ENCODE peak calls at places on chromosomes 2 and 18, in ten cellular contexts. C, Q, O, D, E, A, B, P, K and X are unnamed samples. For H3K4me1, the result is how much of the 10 kb centered on the place peaks cover.

GRCh38 chr2:220143336-220143735 is 515.9 kb downstream of the SLC4A3 start:
- DNase-seq in O (peak), E (no peak), Q (no peak), C (peak), K (no peak), D (no peak), A (no peak), B (no peak), P (peak), X (no peak)

GRCh38 chr2:132439703-132440398 is 23.2 kb downstream of the GPR39 start:
- DNase-seq in Q (no peak), K (no peak), B (peak), A (no peak), E (peak), O (no peak), C (peak), D (no peak), P (no peak), X (no peak)

GRCh38 chr2:137963535-137964065 is 673 bp upstream of the HNMT start:
- DNase-seq in O (no peak), D (no peak), P (no peak), E (no peak), A (no peak), K (no peak), B (no peak), C (no peak), Q (no peak), X (no peak)

GRCh38 chr2:6966541-6966940 is 49.3 kb downstream of the RNF144A start:
- DNase-seq in B (no peak), C (no peak), D (no peak), O (no peak), P (no peak), E (no peak), A (no peak), K (no peak), Q (no peak), X (no peak)

GRCh38 chr18:47283476-47283875 is 32.0 kb upstream of the SKOR2 start:
- DNase-seq in O (no peak), E (peak), D (no peak), P (peak), A (no peak), B (peak), C (peak), K (no peak), Q (peak), X (no peak)

GRCh38 chr18:65628390-65628789 is 122.4 kb upstream of the CDH7 start:
- DNase-seq in P (no peak), Q (no peak), C (no peak), K (no peak), O (no peak), D (no peak), A (no peak), E (no peak), B (no peak), X (no peak)

GRCh38 chr2:206084468-206084869 is 1.5 kb downstream of the INO80D start:
- DNase-seq in E (peak), A (no peak), P (peak), O (peak), Q (peak), C (peak), K (peak), B (peak), D (peak), X (no peak)

GRCh38 chr2:19365126-19365525 is 6.7 kb upstream of the OSR1 start:
- DNase-seq in P (no peak), D (no peak), B (no peak), E (no peak), Q (no peak), A (no peak), C (no peak), K (no peak), O (no peak), X (no peak)

GRCh38 chr2:171478345-171478744 is 43.9 kb upstream of the CYBRD1 start:
- DNase-seq in D (no peak), Q (no peak), K (no peak), E (no peak), A (no peak), O (no peak), P (no peak), C (peak), B (no peak), X (no peak)

GRCh38 chr2:31877008-31877407 is 133.8 kb downstream of the MEMO1 start:
- DNase-seq in O (no peak), C (no peak), K (no peak), A (no peak), B (no peak), E (no peak), P (no peak), D (no peak), Q (no peak), X (no peak)

GRCh38 chr18:3086865-3087264 is 73.9 kb upstream of the LPIN2 start:
- DNase-seq in O (no peak), Q (no peak), P (no peak), E (no peak), C (no peak), A (no peak), D (no peak), K (no peak), B (no peak), X (no peak)

GRCh38 chr2:74037379-74037860 is 52.7 kb downstream of the TET3 start:
- DNase-seq in Q (no peak), B (no peak), D (no peak), C (no peak), A (no peak), K (no peak), P (no peak), E (no peak), O (no peak), X (no peak)

GRCh38 chr18:13448028-13448795 is 229.7 kb downstream of the LDLRAD4 start:
- DNase-seq in K (no peak), E (no peak), O (no peak), C (no peak), D (no peak), A (no peak), Q (peak), P (no peak), B (no peak), X (no peak)

GRCh38 chr2:127853667-127854066 is 4.3 kb downstream of the POLR2D start:
- DNase-seq in E (no peak), P (no peak), B (no peak), O (peak), D (no peak), K (no peak), A (no peak), Q (no peak), C (no peak), X (no peak)

GRCh38 chr18:31741096-31741735 is 19.5 kb downstream of the SLC25A52 start:
- DNase-seq in A (peak), K (no peak), E (peak), P (peak), C (peak), D (peak), Q (peak), B (peak), O (no peak), X (peak)

GRCh38 chr18:35389095-35389618 is 12.0 kb upstream of the ZNF396 start:
- DNase-seq in O (no peak), A (no peak), P (no peak), D (no peak), E (no peak), B (no peak), K (peak), C (no peak), Q (no peak), X (no peak)

DNA sequence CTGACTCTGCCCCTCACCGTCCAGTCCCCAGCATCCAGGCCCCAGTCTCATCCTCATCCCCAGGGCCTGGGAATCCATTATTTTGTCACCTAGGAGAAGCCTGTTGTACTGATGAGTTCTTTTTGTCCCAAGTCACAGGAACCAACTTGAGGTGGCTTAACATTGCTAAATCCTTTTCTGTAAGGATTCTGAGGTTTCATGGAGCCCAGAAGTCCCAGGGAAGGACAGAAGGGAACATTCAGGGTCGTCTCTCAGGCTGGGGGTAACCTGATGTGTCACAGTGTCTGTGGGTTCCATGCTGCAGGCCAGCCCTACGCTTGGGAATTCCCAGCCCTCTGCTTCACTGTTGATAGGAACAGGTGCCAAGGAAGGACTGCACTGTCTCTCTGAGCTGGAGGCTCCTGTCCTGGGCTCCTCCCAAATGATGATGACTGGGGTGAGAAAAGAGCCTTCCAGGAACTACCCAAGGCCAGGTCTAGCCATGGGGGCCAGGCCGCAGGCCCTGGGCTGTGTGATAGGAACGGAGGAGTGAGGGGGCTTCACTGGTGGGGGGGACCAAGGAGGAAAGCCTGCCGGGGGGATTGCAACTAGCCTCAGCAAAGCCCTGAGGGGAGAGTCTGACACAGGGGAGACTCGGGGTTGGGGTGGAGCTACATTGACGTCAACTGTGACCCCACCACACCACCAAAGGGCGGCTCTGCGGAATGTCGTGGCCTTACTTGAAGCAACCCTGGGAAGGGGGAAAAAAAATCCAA is 145.7 kb downstream of the SMAD7 start:
- DNase-seq in O (no peak), Q (peak), B (no peak), D (no peak), P (no peak), C (no peak), K (no peak), E (no peak), A (no peak), X (no peak)
- H3K4me1 ChIP-seq in O (under half), Q (under half), B (under half), D (under half), P (under half), C (under half), K (under half), E (under half), A (under half), X (under half)

DNA sequence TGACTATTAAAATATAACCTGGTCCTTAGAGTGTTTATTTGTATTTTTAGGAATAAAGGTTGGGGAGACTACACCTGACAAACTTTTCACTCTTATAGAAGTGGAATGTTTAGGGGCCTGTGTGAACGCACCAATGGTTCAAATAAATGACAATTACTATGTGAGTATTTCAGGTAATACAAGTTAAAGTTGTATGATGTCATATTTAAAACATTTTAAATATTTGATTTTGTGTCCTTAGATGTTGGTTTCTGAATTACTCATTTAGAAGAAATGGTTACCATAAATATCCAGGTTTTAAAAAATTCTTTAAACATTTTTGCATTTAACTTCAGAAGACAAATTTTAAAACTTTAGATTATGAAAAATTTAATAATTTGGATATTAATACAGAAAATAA is 11.8 kb upstream of the ANKRD12 start:
- DNase-seq in O (no peak), K (no peak), Q (no peak), C (peak), B (no peak), E (no peak), A (no peak), D (no peak), P (no peak), X (no peak)
- H3K4me1 ChIP-seq in O (under half), K (under half), Q (under half), C (under half), B (under half), E (under half), A (under half), D (under half), P (under half), X (under half)

DNA sequence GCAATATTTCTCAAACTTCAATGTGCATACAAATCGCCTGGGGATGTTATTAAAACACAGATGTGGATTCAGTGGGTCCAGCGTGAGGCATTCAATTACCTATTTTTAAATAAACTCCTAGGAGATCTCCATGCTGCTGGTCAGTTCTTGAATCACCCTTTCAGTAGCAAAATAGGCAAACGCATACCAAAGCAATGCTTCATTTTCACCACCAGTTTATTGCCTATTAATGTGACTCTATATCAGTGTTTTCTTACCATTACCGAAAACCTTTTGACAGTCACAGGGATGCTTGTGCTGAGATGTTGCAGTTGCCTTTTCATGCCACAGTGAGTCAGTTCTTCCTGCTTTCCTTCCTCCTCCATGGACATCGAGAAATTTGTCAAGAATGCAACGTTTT is 530.6 kb downstream of the CBLN2 start:
- DNase-seq in K (no peak), P (no peak), O (no peak), A (no peak), C (peak), E (no peak), D (no peak), Q (no peak), B (no peak), X (no peak)
- H3K4me1 ChIP-seq in K (under half), P (under half), O (under half), A (under half), C (under half), E (under half), D (under half), Q (under half), B (under half), X (under half)

GRCh38 chr2:169798397-169798717 is 314 bp upstream of the SSB start:
- DNase-seq in Q (no peak), C (no peak), D (no peak), B (no peak), P (no peak), E (no peak), K (no peak), O (no peak), A (no peak), X (no peak)

GRCh38 chr2:169796441-169796840 is 2.2 kb upstream of the SSB start:
- DNase-seq in A (no peak), E (no peak), B (no peak), Q (no peak), D (no peak), K (no peak), C (peak), P (no peak), O (no peak), X (no peak)

GRCh38 chr2:169798718-169799495 is at the start of gene SSB:
- DNase-seq in Q (peak), E (peak), D (peak), K (peak), B (peak), A (peak), O (peak), P (peak), C (peak), X (peak)

GRCh38 chr2:169797601-169798000 is 1.1 kb upstream of the SSB start:
- DNase-seq in P (no peak), Q (peak), E (no peak), O (no peak), D (no peak), C (no peak), B (no peak), A (no peak), K (no peak), X (no peak)

GRCh38 chr2:169795181-169795580 is 3.5 kb upstream of the SSB start:
- DNase-seq in C (no peak), P (no peak), A (no peak), O (no peak), E (no peak), Q (no peak), K (no peak), B (no peak), D (no peak), X (no peak)
- H3K4me1 ChIP-seq in C (under half), P (under half), A (under half), O (under half), E (under half), Q (under half), K (under half), B (under half), D (under half), X (under half)

DNA sequence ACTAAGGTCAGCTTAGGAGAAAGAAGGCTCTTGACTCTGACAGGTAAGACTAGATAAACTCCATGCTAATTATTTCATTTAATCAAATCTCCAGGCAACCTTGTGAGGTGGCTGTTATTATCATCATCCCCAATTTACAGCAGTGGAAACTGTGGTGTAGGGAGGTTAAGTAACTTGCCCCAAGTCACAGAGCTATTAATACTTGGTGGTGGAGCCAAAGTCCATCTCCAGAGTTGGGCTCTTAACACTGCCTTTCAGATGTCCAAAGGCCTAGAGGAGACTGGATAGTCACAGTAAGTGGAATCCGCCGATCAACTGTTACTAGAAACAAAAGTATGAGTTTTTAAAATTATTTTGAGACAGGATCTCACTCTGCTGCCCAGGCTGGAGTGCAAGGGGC is 46.6 kb upstream of the SP3 start:
- DNase-seq in D (no peak), C (no peak), O (no peak), B (no peak), A (no peak), P (no peak), Q (no peak), E (no peak), K (no peak), X (no peak)
- H3K4me1 ChIP-seq in D (under half), C (under half), O (under half), B (under half), A (under half), P (under half), Q (under half), E (under half), K (under half), X (under half)

DNA sequence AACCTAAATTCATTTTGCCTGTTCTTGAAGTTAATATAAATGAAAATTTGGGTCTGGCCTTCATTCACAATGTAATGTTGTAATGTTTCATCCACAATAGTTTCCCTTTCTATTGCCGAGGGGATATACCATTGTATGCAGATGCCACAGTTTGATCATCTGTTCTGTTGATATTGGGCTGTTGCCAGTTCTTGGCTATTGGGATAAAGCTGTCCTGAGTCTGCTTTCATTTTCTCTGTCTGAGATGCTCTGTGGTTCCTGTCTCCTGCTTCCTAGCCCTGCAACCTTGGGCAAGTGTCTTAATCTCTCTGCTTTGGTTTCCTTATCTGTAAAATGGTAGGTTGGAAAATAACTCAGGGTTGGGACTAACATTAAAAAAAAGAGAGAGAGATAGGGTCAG is 25.2 kb downstream of the B3GNT2 start:
- DNase-seq in E (no peak), C (no peak), B (no peak), O (no peak), P (no peak), D (no peak), Q (no peak), K (no peak), A (no peak), X (no peak)
- H3K4me1 ChIP-seq in E (under half), C (under half), B (under half), O (under half), P (under half), D (under half), Q (under half), K (under half), A (half or more), X (under half)

GRCh38 chr2:197241590-197241989 is 69.0 kb downstream of the ANKRD44 start:
- DNase-seq in P (no peak), B (no peak), C (no peak), D (no peak), Q (no peak), E (no peak), A (no peak), K (no peak), O (no peak), X (no peak)

GRCh38 chr2:197242719-197243118 is 67.9 kb downstream of the ANKRD44 start:
- DNase-seq in D (no peak), P (no peak), B (no peak), E (no peak), A (no peak), Q (no peak), O (no peak), C (no peak), K (no peak), X (no peak)

GRCh38 chr2:197246405-197246804 is 64.2 kb downstream of the ANKRD44 start:
- DNase-seq in D (no peak), Q (no peak), E (no peak), A (no peak), O (no peak), P (no peak), C (no peak), B (no peak), K (no peak), X (no peak)

GRCh38 chr2:197247083-197247482 is 63.5 kb downstream of the ANKRD44 start:
- DNase-seq in D (no peak), C (no peak), Q (no peak), A (no peak), K (no peak), O (no peak), E (no peak), B (no peak), P (no peak), X (no peak)

DNA sequence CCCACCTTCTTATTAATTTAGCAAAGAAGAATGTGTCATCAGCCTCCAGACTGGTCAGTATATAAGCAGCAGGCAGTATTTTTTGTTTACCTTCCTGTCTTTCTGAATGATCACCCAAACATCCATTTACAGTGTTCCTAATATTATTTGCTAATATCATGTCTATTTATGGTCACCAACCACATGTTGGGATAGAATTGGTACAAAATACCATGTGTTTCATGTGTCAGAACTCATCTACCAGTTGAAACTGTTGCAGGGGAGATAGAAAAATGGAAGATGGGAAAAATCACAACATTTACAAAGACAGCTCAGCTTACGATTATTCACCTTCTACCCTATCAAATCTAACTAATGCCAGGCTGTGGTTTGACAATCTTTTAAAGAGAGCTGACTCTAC is 66.2 kb downstream of the ANKRD44 start:
- DNase-seq in E (no peak), Q (no peak), P (no peak), D (no peak), K (no peak), C (no peak), B (no peak), A (no peak), O (no peak), X (no peak)
- H3K4me1 ChIP-seq in E (under half), Q (under half), P (under half), D (under half), K (under half), C (under half), B (under half), A (half or more), O (under half), X (under half)

GRCh38 chr2:109174626-109175349 is 45.8 kb downstream of the SH3RF3 start:
- DNase-seq in C (no peak), E (no peak), D (no peak), K (no peak), P (no peak), O (no peak), A (no peak), Q (no peak), B (no peak), X (no peak)

GRCh38 chr2:109176928-109177327 is 47.9 kb downstream of the SH3RF3 start:
- DNase-seq in B (no peak), A (no peak), C (no peak), K (no peak), Q (no peak), P (no peak), E (peak), O (no peak), D (no peak), X (no peak)

GRCh38 chr2:109174214-109174613 is 45.2 kb downstream of the SH3RF3 start:
- DNase-seq in E (no peak), Q (no peak), B (no peak), P (no peak), O (no peak), C (no peak), A (peak), K (no peak), D (no peak), X (no peak)

GRCh38 chr2:109175350-109175678 is 46.3 kb downstream of the SH3RF3 start:
- DNase-seq in Q (no peak), P (no peak), A (no peak), O (no peak), E (no peak), C (peak), B (no peak), K (no peak), D (no peak), X (no peak)

GRCh38 chr2:109176489-109176888 is 47.5 kb downstream of the SH3RF3 start:
- DNase-seq in D (no peak), K (no peak), O (no peak), B (no peak), Q (no peak), E (no peak), P (no peak), C (no peak), A (no peak), X (no peak)
- H3K4me1 ChIP-seq in D (under half), K (under half), O (under half), B (under half), Q (under half), E (under half), P (under half), C (under half), A (under half), X (under half)